ENCODE peak calls at places on chromosomes 7 and 10, in eight cellular contexts. Y is type B pancreatic cell, P is K562, J is esophagus squamous epithelium, E is psoas muscle, F is lower lobe of right lung, L is mesothelial cell of epicardium, D is fibroblast of mammary gland. G is an unnamed sample.

GRCh38 chr7:144050093-144050492 is 1.3 kb downstream of the OR2A5 start:
- DNase-seq in P (no peak), J (no peak), E (no peak), Y (no peak), F (no peak), D (no peak), L (no peak), G (no peak)

GRCh38 chr10:121942749-121943148 is 14.9 kb upstream of the ATE1 start:
- DNase-seq in F (no peak), L (no peak), D (peak; percentile 98), E (no peak), Y (no peak), J (no peak), P (no peak), G (no peak)

GRCh38 chr7:135273581-135273980 is 39.9 kb downstream of the STRA8 start:
- DNase-seq in Y (no peak), F (no peak), D (no peak), E (no peak), L (no peak), J (no peak), P (no peak), G (no peak)

GRCh38 chr7:100584677-100585510 is 1.0 kb downstream of the LRCH4 start:
- DNase-seq in Y (no peak), D (peak; percentile 75), F (peak; percentile 59), L (no peak), P (peak; percentile 73), E (peak; percentile 37), J (no peak), G (no peak)

GRCh38 chr10:87940210-87940609 is 76.8 kb downstream of the PTEN start:
- DNase-seq in L (no peak), E (no peak), Y (no peak), F (no peak), D (no peak), J (no peak), P (no peak), G (no peak)

GRCh38 chr10:61975107-61975932 is 73.8 kb downstream of the ARID5B start:
- DNase-seq in J (no peak), Y (no peak), P (no peak), D (peak; percentile 92), F (no peak), L (no peak), E (no peak), G (no peak)

GRCh38 chr7:88665892-88666514 is 93.5 kb upstream of the ZNF804B start:
- DNase-seq in P (no peak), D (no peak), E (no peak), F (no peak), Y (no peak), J (no peak), L (no peak), G (no peak)

GRCh38 chr7:28203498-28204240 is 23.1 kb upstream of the JAZF1 start:
- DNase-seq in E (no peak), F (no peak), P (no peak), Y (no peak), D (no peak), L (no peak), J (no peak), G (no peak)

GRCh38 chr7:90828601-90829000 is 232.5 kb downstream of the CDK14 start:
- DNase-seq in J (no peak), E (no peak), P (no peak), D (peak; percentile 37), F (no peak), Y (no peak), L (no peak), G (no peak)

GRCh38 chr10:60140681-60141632 is 234.6 kb upstream of the CCDC6 start:
- DNase-seq in D (peak; percentile 18), Y (no peak), E (no peak), L (no peak), F (no peak), J (no peak), P (peak; percentile 49), G (no peak)

GRCh38 chr7:142897691-142898090 is 12.1 kb upstream of the TRPV6 start:
- DNase-seq in D (no peak), E (no peak), F (no peak), L (no peak), J (no peak), P (no peak), Y (peak; percentile 47), G (no peak)

GRCh38 chr7:100886936-100887185 is 2.7 kb downstream of the UFSP1 start:
- DNase-seq in E (no peak), Y (no peak), J (no peak), D (no peak), P (no peak), F (no peak), L (no peak), G (no peak)

GRCh38 chr7:116731019-116731388 is 59.0 kb downstream of the MET start:
- DNase-seq in P (no peak), L (no peak), F (no peak), E (no peak), D (no peak), Y (no peak), J (no peak), G (no peak)

GRCh38 chr7:121475806-121476205 is 79.7 kb upstream of the FAM3C start:
- DNase-seq in L (no peak), P (no peak), E (no peak), Y (no peak), D (peak; percentile 21), F (no peak), J (no peak), G (no peak)

GRCh38 chr7:19146699-19147098 is 1.5 kb upstream of the FERD3L start:
- DNase-seq in D (peak; percentile 51), F (no peak), E (no peak), J (no peak), Y (no peak), L (no peak), P (no peak), G (no peak)

GRCh38 chr7:20235303-20235702 is 18.1 kb upstream of the MACC1 start:
- DNase-seq in J (no peak), F (no peak), E (no peak), L (no peak), P (no peak), D (no peak), Y (no peak), G (no peak)

GRCh38 chr10:112898540-112899395 is 51.3 kb upstream of the TCF7L2 start:
- DNase-seq in J (no peak), P (no peak), F (no peak), Y (no peak), L (no peak), D (peak; percentile 85), E (no peak), G (no peak)

GRCh38 chr10:102517553-102517952 is 13.8 kb downstream of the SUFU start:
- DNase-seq in E (no peak), P (no peak), J (no peak), L (no peak), Y (no peak), D (peak; percentile 42), F (no peak), G (no peak)

DNA sequence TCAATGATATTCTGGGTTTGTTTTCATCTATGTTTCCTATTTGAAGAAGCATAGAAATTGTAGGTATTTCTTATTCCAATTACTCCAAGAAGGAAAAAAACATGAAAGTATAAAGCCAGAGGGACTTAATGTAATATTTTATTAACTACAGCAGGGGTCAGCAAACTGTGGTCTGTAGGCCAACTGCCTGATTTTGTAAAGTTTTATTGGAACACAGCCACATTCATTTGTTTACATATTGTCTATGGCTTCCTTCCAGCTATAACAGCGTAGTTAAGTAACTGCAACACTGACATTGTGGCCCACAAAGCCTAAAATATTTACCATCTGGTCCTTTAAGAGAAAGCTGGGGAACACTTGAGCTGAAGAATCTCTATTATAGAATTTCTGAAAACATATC is 306.2 kb downstream of the BICC1 start:
- DNase-seq in L (no peak), P (no peak), D (peak; percentile 89), J (no peak), Y (no peak), F (no peak), E (no peak), G (no peak)
- TF ChIP-seq CTCF in L (no peak), P (no peak), D (peak; percentile 22), J (no peak), Y (no peak), F (no peak), E (no peak), G (no peak)

GRCh38 chr10:1716839-1717238 is 20.5 kb downstream of the ADARB2 start:
- DNase-seq in D (no peak), J (no peak), P (no peak), E (no peak), Y (no peak), F (no peak), L (no peak), G (no peak)

GRCh38 chr10:1712944-1713671 is 24.2 kb downstream of the ADARB2 start:
- DNase-seq in Y (no peak), F (no peak), L (no peak), E (no peak), D (no peak), J (no peak), P (no peak), G (no peak)

GRCh38 chr10:1712314-1712713 is 25.0 kb downstream of the ADARB2 start:
- DNase-seq in L (no peak), F (no peak), J (no peak), E (no peak), Y (no peak), P (no peak), D (no peak), G (no peak)

DNA sequence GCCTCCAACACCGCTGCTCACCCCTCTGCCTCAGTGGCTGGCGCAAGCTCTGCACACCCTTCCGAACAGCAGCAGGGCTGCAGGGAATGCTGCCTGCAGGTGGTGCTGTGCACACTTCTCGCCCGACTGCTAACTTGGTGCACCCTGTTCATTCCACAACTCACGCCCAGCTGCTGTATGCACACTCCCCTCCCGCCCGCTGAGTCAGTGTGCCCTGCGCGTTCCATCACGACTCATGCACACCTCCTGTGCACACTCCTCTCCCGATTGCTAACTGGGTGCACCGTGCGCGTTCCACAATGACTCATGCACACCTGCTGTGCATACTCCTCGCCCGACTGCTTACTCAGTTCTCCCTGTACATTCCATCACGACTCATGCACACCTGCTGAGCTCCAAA is 21.5 kb downstream of the ADARB2 start:
- DNase-seq in J (no peak), E (no peak), Y (no peak), P (no peak), F (no peak), D (no peak), L (no peak), G (no peak)
- TF ChIP-seq CTCF in J (peak; percentile 58), E (no peak), Y (peak; percentile 74), P (peak; percentile 51), F (peak; percentile 11), D (no peak), L (no peak), G (no peak)

GRCh38 chr7:42186181-42186580 is 50.8 kb downstream of the GLI3 start:
- DNase-seq in F (no peak), P (peak; percentile 16), L (no peak), Y (no peak), J (no peak), E (no peak), D (no peak), G (no peak)
- TF ChIP-seq CTCF in F (peak; percentile 21), P (peak; percentile 38), L (peak; percentile 48), Y (peak; percentile 79), J (peak; percentile 58), E (no peak), D (peak; percentile 46), G (no peak)

DNA sequence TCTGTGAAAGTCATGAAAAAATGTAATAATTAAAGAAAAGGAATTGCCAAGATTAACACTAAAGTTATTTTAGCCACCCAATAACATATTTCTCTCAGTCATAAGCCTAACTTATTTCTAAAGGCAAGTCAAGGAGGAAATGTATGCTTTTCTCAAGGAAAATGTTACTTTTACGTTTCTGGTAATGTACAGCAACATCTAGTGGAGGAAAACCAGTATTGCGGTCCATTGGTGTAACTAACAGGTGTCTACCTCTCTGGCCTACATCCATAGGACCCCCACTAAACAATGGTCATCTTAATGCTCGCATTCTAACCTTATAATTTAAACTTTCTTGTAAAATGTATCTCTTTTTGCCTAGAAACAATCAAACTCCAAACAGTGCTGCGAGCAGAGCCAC is 437.5 kb downstream of the KIF20B start:
- DNase-seq in F (no peak), P (no peak), L (no peak), Y (no peak), J (no peak), E (no peak), D (peak; percentile 27), G (no peak)
- TF ChIP-seq CTCF in F (peak; percentile 41), P (no peak), L (no peak), Y (peak; percentile 62), J (peak; percentile 58), E (peak; percentile 15), D (peak; percentile 57), G (no peak)